ENCODE peak calls at places on chromosomes 3 and 15, in five cellular contexts. K is AG04449, E is AG09309, P is hepatocyte, W is A549. A is an unnamed sample.

GRCh38 chr3:41111011-41111410 is 88.3 kb upstream of the CTNNB1 start:
- DNase-seq in K (no peak), E (no peak), P (no peak), W (no peak), A (no peak)

GRCh38 chr3:133487920-133488540 is 85.5 kb upstream of the CDV3 start:
- DNase-seq in K (no peak), E (no peak), P (peak), W (peak), A (peak)

GRCh38 chr3:113005622-113006021 is 14.8 kb downstream of the GTPBP8 start:
- DNase-seq in K (no peak), E (no peak), P (no peak), W (no peak), A (no peak)

GRCh38 chr3:55189359-55189801 is 261.5 kb upstream of the LRTM1 start:
- DNase-seq in K (peak), E (peak), P (peak), W (peak), A (peak)

GRCh38 chr3:36248374-36248773 is 131.9 kb upstream of the STAC start:
- DNase-seq in K (no peak), E (no peak), P (no peak), W (no peak), A (no peak)

GRCh38 chr3:155895379-155895900 is 25.0 kb downstream of the GMPS start:
- DNase-seq in K (no peak), E (no peak), P (no peak), W (no peak), A (no peak)

GRCh38 chr3:191051037-191051436 is 148.0 kb upstream of the OSTN start:
- DNase-seq in K (no peak), E (no peak), P (peak), W (peak), A (no peak)

GRCh38 chr3:126570103-126570541 is 11.4 kb upstream of the C3orf22 start:
- DNase-seq in K (no peak), E (no peak), P (no peak), W (no peak), A (peak)

GRCh38 chr15:78097667-78098066 is 5.3 kb downstream of the SH2D7 start:
- DNase-seq in K (no peak), E (no peak), P (no peak), W (no peak), A (no peak)

GRCh38 chr15:42491540-42492225 is 742 bp upstream of the ZNF106 start:
- DNase-seq in K (peak), E (no peak), P (peak), W (peak), A (no peak)

GRCh38 chr3:102069211-102069662 is 219.9 kb downstream of the NFKBIZ start:
- DNase-seq in K (no peak), E (peak), P (peak), W (peak), A (no peak)

GRCh38 chr3:41137686-41138111 is 61.6 kb upstream of the CTNNB1 start:
- DNase-seq in K (no peak), E (no peak), P (no peak), W (no peak), A (no peak)

GRCh38 chr3:27746838-27747237 is 24.7 kb upstream of the EOMES start:
- DNase-seq in K (no peak), E (no peak), P (no peak), W (no peak), A (no peak)

DNA sequence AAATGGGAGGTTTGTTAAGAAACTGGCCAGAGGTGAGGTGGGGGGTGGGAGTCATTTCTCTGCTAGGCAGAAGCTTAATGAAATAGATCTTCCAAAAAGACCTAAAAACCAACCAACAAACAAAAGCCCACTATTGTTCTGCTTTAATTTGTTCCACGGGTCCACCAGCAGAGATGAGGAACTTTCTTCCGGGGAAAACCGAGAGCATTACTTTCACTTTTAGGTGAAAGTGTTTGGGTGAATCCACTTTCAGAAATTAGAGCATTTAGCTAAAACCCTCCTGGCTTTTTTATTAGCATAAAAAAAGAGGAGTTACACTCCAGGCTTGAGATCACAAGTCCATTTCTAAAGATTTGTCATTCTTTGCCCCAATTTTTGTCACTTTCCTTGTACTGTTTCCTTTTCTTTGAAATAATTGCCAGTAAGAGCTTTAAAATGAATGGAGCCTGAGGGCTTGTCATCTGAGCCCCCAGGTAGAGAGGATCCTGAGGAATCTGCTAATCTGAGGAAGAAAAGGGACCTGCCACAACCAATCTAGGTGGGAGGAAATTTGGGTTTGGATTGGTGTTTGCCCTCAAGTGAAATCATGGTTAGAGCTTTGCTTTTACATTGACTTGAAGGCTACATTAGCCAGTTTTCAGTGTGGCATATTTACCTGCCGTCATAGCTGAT is 667.6 kb downstream of the NAALADL2 start:
- DNase-seq in K (no peak), E (no peak), P (no peak), W (no peak), A (no peak)
- H3K4me3 ChIP-seq in K (peak), E (peak), P (no peak), W (peak), A (peak)

GRCh38 chr15:40038267-40038653 is 721 bp downstream of the SRP14 start:
- DNase-seq in K (no peak), E (no peak), P (no peak), W (no peak), A (peak)
- H3K4me3 ChIP-seq in K (peak), E (peak), P (peak), W (peak), A (peak)

GRCh38 chr15:69138963-69139362 is 21.5 kb upstream of the GLCE start:
- DNase-seq in K (no peak), E (no peak), P (no peak), W (no peak), A (no peak)

GRCh38 chr15:69140306-69140705 is 20.1 kb upstream of the GLCE start:
- DNase-seq in K (no peak), E (no peak), P (no peak), W (no peak), A (no peak)

GRCh38 chr15:69143756-69144436 is 16.5 kb upstream of the GLCE start:
- DNase-seq in K (no peak), E (no peak), P (peak), W (no peak), A (no peak)

GRCh38 chr15:69141833-69142232 is 18.6 kb upstream of the GLCE start:
- DNase-seq in K (no peak), E (no peak), P (no peak), W (no peak), A (no peak)

DNA sequence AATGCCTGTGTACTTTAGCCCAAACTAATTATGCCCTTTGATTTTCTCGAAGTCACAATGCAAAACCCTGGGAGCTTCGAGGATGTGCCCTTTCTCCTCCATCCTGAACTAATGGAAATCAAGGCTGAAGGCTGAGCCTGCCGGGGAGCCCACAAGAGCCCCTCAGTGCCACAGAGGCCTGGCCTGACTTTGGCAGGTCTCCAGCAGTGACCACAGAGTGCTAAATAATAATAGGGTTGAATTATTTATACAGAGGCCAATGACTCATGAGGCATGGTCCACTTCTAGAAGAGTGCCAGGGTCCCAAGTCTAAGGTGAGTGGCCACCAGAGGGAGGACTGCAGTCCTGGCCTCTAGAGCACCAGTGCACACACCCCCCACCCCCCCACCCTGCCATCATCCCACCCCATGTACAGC is 19.1 kb upstream of the GLCE start:
- DNase-seq in K (no peak), E (no peak), P (peak), W (peak), A (no peak)
- H3K4me3 ChIP-seq in K (no peak), E (no peak), P (no peak), W (no peak), A (no peak)

GRCh38 chr15:100732359-100733055 is 130.1 kb downstream of the ASB7 start:
- DNase-seq in K (no peak), E (peak), P (no peak), W (no peak), A (no peak)
- H3K4me3 ChIP-seq in K (no peak), E (no peak), P (no peak), W (no peak), A (no peak)

DNA sequence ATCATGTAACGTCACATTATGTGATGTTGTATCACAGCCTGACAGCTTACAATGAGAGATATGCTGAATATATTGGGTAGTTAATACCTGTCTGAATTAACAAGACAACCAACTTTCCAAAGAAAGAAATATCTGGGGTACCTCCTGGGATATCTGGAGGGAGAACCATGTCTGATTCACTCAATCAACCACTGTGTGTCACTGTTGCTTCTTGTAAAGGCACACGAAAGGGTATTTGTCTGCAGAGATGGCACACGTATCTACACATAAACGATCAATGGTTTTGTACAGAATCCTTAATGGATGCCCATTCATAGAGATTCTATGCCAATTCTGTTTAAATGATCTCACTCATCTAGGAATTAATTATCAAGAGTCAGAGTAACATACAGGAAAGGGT is 252.1 kb upstream of the TMCO5A start:
- DNase-seq in K (no peak), E (no peak), P (no peak), W (peak), A (no peak)
- H3K4me3 ChIP-seq in K (no peak), E (no peak), P (no peak), W (no peak), A (no peak)

DNA sequence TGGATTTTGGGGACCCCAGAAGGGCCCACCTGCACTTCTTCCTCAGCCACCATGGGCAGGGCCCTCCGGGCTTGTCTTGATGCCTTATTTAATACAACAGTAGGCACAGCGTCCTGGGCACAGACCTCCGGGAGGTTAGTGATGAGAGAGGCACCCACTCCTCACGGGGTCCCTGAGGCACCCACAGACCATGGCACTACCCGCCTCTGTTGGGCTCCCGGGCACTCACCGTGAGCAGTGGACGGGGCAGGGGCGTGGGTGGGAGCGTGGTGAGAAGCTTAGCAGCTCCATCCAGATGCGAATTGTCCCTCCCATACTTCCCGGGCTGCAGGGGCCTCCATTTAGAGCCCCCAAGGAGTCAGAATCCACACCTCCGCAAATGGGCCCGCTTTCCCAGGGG is 317 bp upstream of the MESP2 start:
- DNase-seq in K (no peak), E (no peak), P (no peak), W (no peak), A (no peak)
- H3K4me3 ChIP-seq in K (peak), E (peak), P (no peak), W (peak), A (peak)

DNA sequence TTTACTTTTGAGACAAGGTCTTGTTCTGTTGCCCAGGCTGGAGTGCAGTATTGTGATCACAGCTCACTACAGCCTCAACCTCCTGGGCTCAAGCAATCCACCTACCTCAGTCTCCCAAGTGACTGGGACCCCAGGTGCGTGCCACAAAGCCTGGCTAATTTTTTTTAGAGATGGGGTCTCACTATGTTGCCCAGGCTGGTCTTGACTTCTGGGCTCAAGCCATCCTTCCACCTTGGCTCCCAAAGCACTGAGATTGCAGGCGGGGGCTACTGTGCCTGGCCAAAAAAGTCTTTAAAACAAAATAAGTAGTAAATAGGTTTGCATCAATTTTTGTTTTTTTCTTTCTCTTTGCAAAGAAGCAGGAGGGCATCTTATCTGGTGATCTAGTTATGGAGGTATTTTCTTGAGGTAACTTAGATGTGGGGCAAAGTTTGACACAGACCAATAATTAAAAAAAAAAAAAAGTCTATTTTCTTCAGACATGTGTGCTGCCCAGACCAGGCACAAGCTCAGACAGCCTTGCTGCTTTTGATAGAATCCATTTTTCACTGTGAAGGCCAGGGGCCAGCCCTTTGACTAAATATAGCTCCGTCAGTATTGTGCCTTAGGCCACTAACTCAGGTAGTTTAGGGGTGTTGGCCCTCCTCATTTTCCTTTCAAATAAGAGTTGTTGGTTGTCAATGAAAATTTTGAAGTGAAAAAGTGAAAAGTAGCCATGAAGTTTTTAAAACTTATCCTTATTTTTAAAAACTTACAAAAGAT is 2.5 kb downstream of the ARL6IP5 start:
- DNase-seq in K (no peak), E (no peak), P (no peak), W (no peak), A (no peak)
- H3K4me3 ChIP-seq in K (peak), E (no peak), P (no peak), W (peak), A (peak)

A was measured in esophagus muscularis mucosa.